ENCODE peak calls at places on chromosome 12, in five cellular contexts. I is GDM1; B is effector CD4-positive, alpha-beta T cell; D is CD8-positive, alpha-beta memory T cell; L is choroid plexus epithelial cell. O is an unnamed sample.

GRCh38 chr12:19894049-19894448 is 454.8 kb downstream of the AEBP2 start:
- DNase-seq in D (no peak), L (peak; percentile 67), I (no peak), B (no peak), O (peak; percentile 78)

GRCh38 chr12:120651821-120652220 is 11.4 kb downstream of the CABP1 start:
- DNase-seq in B (no peak), D (no peak), I (no peak), L (peak; percentile 64), O (peak; percentile 58)

GRCh38 chr12:106642991-106643390 is 60.2 kb downstream of the RFX4 start:
- DNase-seq in L (no peak), D (no peak), B (no peak), I (no peak), O (no peak)

GRCh38 chr12:90510948-90511347 is 444.0 kb downstream of the CCER1 start:
- DNase-seq in D (no peak), L (peak; percentile 56), I (no peak), B (no peak), O (peak; percentile 78)

GRCh38 chr12:10363922-10364838 is 25.7 kb downstream of the KLRK1 start:
- DNase-seq in D (no peak), B (no peak), L (peak; percentile 71), I (peak; percentile 3), O (peak; percentile 45)

GRCh38 chr12:42277426-42278115 is 39.5 kb upstream of the YAF2 start:
- DNase-seq in D (no peak), I (no peak), B (no peak), L (no peak), O (no peak)

GRCh38 chr12:106329231-106329985 is 26.9 kb downstream of the TCP11L2 start:
- DNase-seq in I (no peak), L (no peak), D (no peak), B (no peak), O (peak; percentile 10)

GRCh38 chr12:90111646-90112565 is 403.3 kb upstream of the ATP2B1 start:
- DNase-seq in B (no peak), I (no peak), L (no peak), D (no peak), O (no peak)

GRCh38 chr12:10498042-10498441 is 7.6 kb upstream of the EIF2S3B start:
- DNase-seq in B (no peak), I (no peak), L (no peak), D (no peak), O (no peak)

GRCh38 chr12:115767921-115768320 is 509.6 kb downstream of the MED13L start:
- DNase-seq in I (no peak), B (no peak), L (no peak), D (no peak), O (no peak)

GRCh38 chr12:105738036-105738435 is 400.7 kb downstream of the NUAK1 start:
- DNase-seq in I (no peak), L (peak; percentile 68), D (peak; percentile 3), B (no peak), O (no peak)

GRCh38 chr12:121196902-121197301 is 13.0 kb upstream of the P2RX4 start:
- DNase-seq in B (no peak), D (no peak), I (peak; percentile 77), L (no peak), O (no peak)

GRCh38 chr12:64064240-64064639 is 157.9 kb downstream of the KICS2 start:
- DNase-seq in L (no peak), I (no peak), B (no peak), D (no peak), O (no peak)

GRCh38 chr12:65818454-65819382 is 5.6 kb upstream of the HMGA2 start:
- DNase-seq in D (no peak), I (no peak), L (no peak), B (no peak), O (no peak)

GRCh38 chr12:69904761-69905160 is 79.7 kb downstream of the MYRFL start:
- DNase-seq in B (no peak), I (no peak), L (peak; percentile 76), D (no peak), O (peak; percentile 33)

GRCh38 chr12:80988986-80989385 is 51.3 kb upstream of the LIN7A start:
- DNase-seq in L (no peak), B (no peak), I (no peak), D (no peak), O (peak; percentile 2)